ENCODE peak calls at places on chromosomes 7 and 10, in ten cellular contexts. I is stomach, J is astrocyte of the spinal cord, D is PC-9, N is AG04450, B is HL-60, O is Panc1, V is mammary epithelial cell, E is HFF-Myc, G is endothelial cell of umbilical vein. W is an unnamed sample.

GRCh38 chr7:27661776-27662489 is 750 bp downstream of the HIBADH start:
- DNase-seq in B (no peak), E (no peak), O (no peak), I (no peak), V (peak), J (peak), D (peak), G (no peak), N (no peak), W (no peak)

GRCh38 chr7:144780071-144780608 is 55.7 kb downstream of the TPK1 start:
- DNase-seq in J (no peak), I (no peak), B (peak), N (no peak), G (no peak), O (no peak), E (no peak), V (peak), D (no peak), W (no peak)

GRCh38 chr10:95377950-95378349 is 87.1 kb upstream of the PDLIM1 start:
- DNase-seq in B (no peak), V (no peak), I (no peak), D (no peak), G (peak), J (no peak), N (no peak), O (no peak), E (no peak), W (no peak)

GRCh38 chr10:110138197-110138812 is 69.1 kb upstream of the MXI1 start:
- DNase-seq in E (peak), D (peak), V (peak), O (peak), N (peak), B (no peak), G (peak), I (no peak), J (peak), W (no peak)

GRCh38 chr7:12212051-12212485 is 974 bp downstream of the TMEM106B start:
- DNase-seq in G (no peak), B (no peak), J (peak), E (no peak), N (no peak), V (no peak), I (no peak), D (no peak), O (peak), W (no peak)

GRCh38 chr7:77655836-77656455 is 40.3 kb upstream of the RSBN1L start:
- DNase-seq in V (no peak), G (no peak), O (no peak), D (no peak), B (no peak), E (no peak), J (peak), N (no peak), I (no peak), W (no peak)

GRCh38 chr10:43926371-43926770 is 277.7 kb upstream of the ZNF32 start:
- DNase-seq in G (no peak), I (no peak), J (no peak), V (no peak), O (no peak), B (no peak), D (no peak), E (no peak), N (no peak), W (no peak)

GRCh38 chr7:83984076-83984475 is 210.5 kb downstream of the SEMA3A start:
- DNase-seq in I (no peak), D (no peak), V (no peak), O (no peak), J (no peak), B (no peak), N (no peak), G (peak), E (no peak), W (no peak)

GRCh38 chr7:51970961-51971655 is 654.5 kb upstream of the COBL start:
- DNase-seq in E (no peak), D (no peak), G (peak), O (no peak), J (peak), B (no peak), N (no peak), V (no peak), I (no peak), W (no peak)

GRCh38 chr7:106346678-106347217 is 62.0 kb upstream of the NAMPT start:
- DNase-seq in N (peak), E (peak), D (peak), G (peak), O (peak), V (peak), I (no peak), B (peak), J (peak), W (no peak)

GRCh38 chr10:27355918-27356573 is 115.4 kb upstream of the ACBD5 start:
- DNase-seq in I (no peak), D (no peak), V (no peak), E (no peak), N (no peak), J (no peak), B (no peak), O (no peak), G (no peak), W (no peak)
- TF ChIP-seq CTCF in I (no peak), D (peak), V (no peak), E (peak), N (no peak), J (no peak), B (no peak), O (peak), G (no peak), W (no peak)

DNA sequence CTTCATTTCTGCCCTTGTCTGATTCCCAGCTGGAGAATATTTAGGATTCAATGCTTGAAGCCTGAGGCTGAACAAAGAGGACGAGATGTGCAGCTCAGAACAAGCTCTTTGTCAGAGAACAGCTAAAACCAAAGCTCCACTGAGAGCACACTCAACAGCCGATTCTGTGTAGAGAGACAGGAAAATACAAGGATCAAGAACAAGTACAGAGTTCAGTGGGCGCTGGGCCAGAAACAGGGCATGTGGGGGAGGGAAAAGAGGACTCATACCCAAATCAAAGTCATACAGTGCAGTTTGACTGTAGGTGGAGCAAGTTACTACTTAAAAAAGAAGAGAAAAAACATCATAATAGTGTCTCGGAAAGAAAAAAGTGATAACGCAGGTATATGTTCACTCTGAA is at the start of gene AGMO:
- DNase-seq in N (no peak), D (no peak), V (no peak), I (no peak), J (peak), B (no peak), E (no peak), G (peak), O (no peak), W (no peak)
- H3K4me3 ChIP-seq in N (no peak), D (no peak), V (no peak), I (no peak), J (no peak), B (no peak), E (no peak), G (no peak), O (no peak), W (no peak)

DNA sequence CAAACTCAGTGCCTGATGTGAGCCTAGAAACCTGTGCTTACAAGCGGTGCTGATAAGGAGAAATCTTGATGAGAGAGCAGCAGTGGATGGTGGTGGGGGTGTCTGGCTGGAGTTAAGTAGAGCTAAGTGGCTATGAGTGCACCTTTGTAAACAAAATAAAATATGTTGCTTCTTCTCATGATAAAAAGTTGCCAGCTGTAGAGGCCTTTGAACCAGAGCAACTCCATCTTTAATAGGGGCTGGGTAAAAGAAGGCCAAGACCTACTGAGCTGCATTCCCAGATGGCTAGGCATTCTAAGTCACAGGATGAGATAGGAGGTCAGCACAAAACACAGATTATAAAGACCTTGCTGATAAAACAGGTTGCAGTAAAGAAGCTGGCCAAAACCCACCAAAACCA is 107.6 kb upstream of the FAM3C start:
- DNase-seq in V (no peak), B (no peak), O (no peak), G (no peak), N (no peak), I (no peak), E (no peak), J (no peak), D (no peak), W (no peak)
- TF ChIP-seq CTCF in V (no peak), B (no peak), O (no peak), G (no peak), N (no peak), I (no peak), E (no peak), J (no peak), D (no peak), W (no peak)

GRCh38 chr10:24724381-24725228 is 918 bp upstream of the ARHGAP21 start:
- DNase-seq in J (peak), O (peak), D (peak), B (peak), N (peak), G (peak), E (peak), I (peak), V (peak), W (peak)

GRCh38 chr10:24726626-24727025 is 2.9 kb upstream of the ARHGAP21 start:
- DNase-seq in J (no peak), D (no peak), B (no peak), E (no peak), V (peak), I (no peak), G (no peak), N (no peak), O (no peak), W (no peak)

GRCh38 chr10:24730811-24731210 is 7.1 kb upstream of the ARHGAP21 start:
- DNase-seq in E (no peak), B (no peak), D (no peak), J (no peak), O (no peak), N (no peak), I (no peak), V (no peak), G (no peak), W (no peak)

GRCh38 chr10:24723788-24724380 is at the start of gene ARHGAP21:
- DNase-seq in V (peak), O (no peak), G (peak), J (peak), N (no peak), D (no peak), I (peak), E (no peak), B (no peak), W (peak)

GRCh38 chr10:24727811-24728210 is 4.1 kb upstream of the ARHGAP21 start:
- DNase-seq in V (no peak), G (no peak), E (no peak), N (no peak), B (no peak), D (no peak), I (no peak), O (no peak), J (no peak), W (no peak)
- H3K4me3 ChIP-seq in V (no peak), G (no peak), E (no peak), N (no peak), B (no peak), D (no peak), I (no peak), O (no peak), J (no peak), W (no peak)

GRCh38 chr7:81256991-81257390 is 338.1 kb upstream of the SEMA3C start:
- DNase-seq in I (no peak), J (no peak), D (no peak), E (no peak), G (no peak), V (no peak), N (no peak), B (no peak), O (no peak), W (no peak)
- TF ChIP-seq CTCF in I (no peak), J (peak), D (no peak), E (peak), G (no peak), V (no peak), N (peak), B (no peak), O (peak), W (peak)

DNA sequence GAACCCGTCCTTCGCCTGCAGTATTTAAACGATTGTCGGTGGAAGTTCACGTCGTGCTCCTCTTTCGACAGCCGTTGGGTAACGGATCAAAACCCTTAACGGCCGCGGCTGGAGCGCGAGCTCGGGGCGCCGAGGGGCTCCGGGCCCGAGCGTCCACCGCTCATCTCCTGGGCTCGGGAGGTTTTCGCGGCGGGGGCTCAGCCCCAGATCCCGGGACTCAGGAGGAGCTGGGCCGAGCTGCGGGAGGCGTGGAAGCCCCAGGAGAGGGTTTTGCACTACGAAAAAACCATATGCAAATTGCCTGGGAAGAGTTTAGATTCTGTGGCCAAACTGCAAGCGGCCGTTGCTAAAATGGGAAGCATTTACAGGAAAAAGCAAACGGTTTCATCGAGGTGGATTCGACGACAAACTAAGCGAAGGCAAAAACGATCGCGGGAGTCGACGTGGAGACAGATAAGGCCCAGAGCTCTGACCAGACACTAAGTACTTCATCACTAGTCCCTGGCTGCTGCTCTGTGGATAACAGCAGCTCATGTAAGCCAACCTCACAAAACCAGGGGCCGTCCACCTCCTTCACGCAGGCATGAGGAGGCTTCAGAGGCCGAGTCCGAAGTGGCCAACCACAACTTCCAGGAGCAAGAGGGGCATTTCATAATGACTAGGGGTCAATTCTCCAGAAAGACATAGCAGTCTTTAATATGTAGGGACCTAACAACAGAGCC is 129.7 kb downstream of the MARCHF5 start:
- DNase-seq in G (no peak), N (no peak), J (no peak), O (no peak), D (no peak), V (no peak), E (no peak), I (no peak), B (no peak), W (no peak)
- H3K4me3 ChIP-seq in G (peak), N (peak), J (peak), O (no peak), D (no peak), V (no peak), E (no peak), I (peak), B (no peak), W (no peak)

DNA sequence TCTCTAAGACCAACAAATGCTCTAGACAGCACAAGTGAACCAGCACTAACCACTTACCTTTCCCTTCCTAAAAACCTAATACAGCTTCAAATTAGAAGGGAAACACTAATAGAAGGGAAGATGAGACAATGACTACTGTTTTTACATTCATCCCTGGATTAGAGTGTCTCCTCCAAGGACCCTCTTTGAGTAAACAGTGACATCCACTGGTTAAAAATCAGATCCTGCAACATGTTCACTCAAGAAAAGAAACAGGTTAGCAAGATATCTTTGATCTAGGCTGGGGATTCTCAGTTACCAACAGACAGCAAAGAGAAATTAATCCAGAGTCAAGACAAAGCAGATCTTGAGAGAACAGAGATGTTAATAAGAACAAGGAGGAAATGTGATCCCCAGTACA is 177.7 kb upstream of the GHITM start:
- DNase-seq in I (no peak), V (no peak), J (no peak), N (no peak), E (no peak), D (no peak), B (no peak), O (no peak), G (no peak), W (no peak)
- TF ChIP-seq CTCF in I (no peak), V (no peak), J (no peak), N (no peak), E (no peak), D (no peak), B (no peak), O (peak), G (no peak), W (no peak)

DNA sequence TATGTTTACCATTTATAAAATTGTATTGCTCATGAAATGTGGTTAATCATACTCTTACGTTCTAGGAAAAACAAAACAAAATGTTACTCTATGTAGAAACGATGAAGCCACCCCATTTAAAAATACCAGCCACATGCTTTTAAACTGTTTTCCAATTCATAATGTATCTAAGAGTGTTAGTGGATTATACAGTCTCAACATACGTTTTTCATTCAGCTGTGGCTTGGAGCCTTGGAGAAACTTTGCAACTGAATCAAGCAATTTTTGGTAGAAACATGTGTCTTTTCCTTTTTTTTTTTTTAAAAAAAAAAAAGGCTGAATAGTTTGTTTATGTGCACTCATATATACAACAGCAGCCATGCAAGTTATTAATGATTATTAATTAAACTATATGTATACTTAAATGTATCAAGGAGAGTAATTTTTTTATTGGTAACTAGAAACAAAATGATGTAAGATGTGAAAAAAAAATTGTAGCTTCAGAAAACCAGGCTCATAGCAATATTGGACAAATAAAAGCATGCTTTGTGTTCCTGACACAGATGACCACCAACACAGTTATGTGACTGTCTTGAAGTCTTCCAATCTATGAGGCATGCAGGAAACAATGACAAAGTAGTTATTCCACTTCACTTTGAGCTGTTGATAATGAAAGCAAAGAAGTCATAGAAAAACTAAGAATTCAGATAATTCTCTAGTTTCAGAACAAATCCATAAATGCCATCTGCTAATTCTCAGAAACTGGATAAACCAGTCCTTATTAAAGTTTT is 378.2 kb upstream of the SEMA3D start:
- DNase-seq in B (no peak), J (no peak), E (peak), G (no peak), I (no peak), N (no peak), D (no peak), V (peak), O (no peak), W (no peak)
- H3K4me3 ChIP-seq in B (no peak), J (no peak), E (no peak), G (no peak), I (no peak), N (no peak), D (no peak), V (no peak), O (no peak), W (no peak)